ENCODE peak calls at places on chromosomes 2 and 18, in seven cellular contexts. R is endothelial cell of umbilical vein, Z is K562, O is HepG2, I is upper lobe of left lung, A is sigmoid colon, J is breast epithelium. K is an unnamed sample.

GRCh38 chr2:366706-367105 is 78.8 kb upstream of the ALKAL2 start:
- DNase-seq in I (peak), O (no peak), J (no peak), A (no peak), Z (no peak), R (no peak), K (no peak)

GRCh38 chr2:147511491-147511948 is 333.3 kb upstream of the ACVR2A start:
- DNase-seq in R (no peak), I (no peak), J (no peak), A (peak), O (no peak), Z (no peak), K (no peak)

GRCh38 chr2:95531254-95531771 is 46.8 kb upstream of the TRIM43B start:
- DNase-seq in R (no peak), J (no peak), A (no peak), I (no peak), Z (no peak), O (no peak), K (no peak)

GRCh38 chr2:41966431-41966893 is 81.4 kb upstream of the PKDCC start:
- DNase-seq in I (peak), O (peak), Z (no peak), A (peak), J (peak), R (peak), K (no peak)

GRCh38 chr18:10119991-10120390 is 206.2 kb downstream of the VAPA start:
- DNase-seq in I (no peak), A (no peak), O (no peak), R (no peak), Z (no peak), J (no peak), K (no peak)

GRCh38 chr18:62399781-62400308 is 74.7 kb downstream of the TNFRSF11A start:
- DNase-seq in R (peak), I (no peak), A (no peak), Z (no peak), J (no peak), O (peak), K (no peak)

GRCh38 chr2:44245068-44245861 is 30.0 kb upstream of the SLC3A1 start:
- DNase-seq in Z (no peak), J (no peak), I (no peak), A (no peak), O (no peak), R (no peak), K (no peak)

GRCh38 chr2:222561817-222562424 is 94.0 kb downstream of the FARSB start:
- DNase-seq in I (no peak), A (no peak), Z (peak), O (peak), J (no peak), R (peak), K (no peak)

GRCh38 chr18:22173928-22174301 is 4.5 kb downstream of the GATA6 start:
- DNase-seq in I (no peak), O (no peak), J (no peak), R (peak), Z (no peak), A (no peak), K (no peak)

GRCh38 chr18:45672637-45673036 is 51.3 kb upstream of the SLC14A1 start:
- DNase-seq in R (no peak), O (no peak), A (no peak), I (no peak), Z (no peak), J (no peak), K (no peak)

GRCh38 chr2:50769416-50769815 is 262.5 kb downstream of the NRXN1 start:
- DNase-seq in O (no peak), R (no peak), A (no peak), J (no peak), I (no peak), Z (no peak), K (no peak)

GRCh38 chr2:56464613-56465012 is 280.8 kb downstream of the CCDC85A start:
- DNase-seq in A (no peak), J (no peak), I (no peak), R (no peak), O (no peak), Z (no peak), K (no peak)

GRCh38 chr18:9760641-9761040 is 52.5 kb downstream of the RAB31 start:
- DNase-seq in R (no peak), A (no peak), I (no peak), Z (no peak), J (no peak), O (no peak), K (peak)

GRCh38 chr2:112621792-112622527 is 23.8 kb upstream of the SLC20A1 start:
- DNase-seq in O (no peak), A (peak), Z (no peak), R (no peak), J (no peak), I (no peak), K (no peak)

GRCh38 chr2:168920504-168921157 is 19.5 kb downstream of the G6PC2 start:
- DNase-seq in O (peak), Z (peak), I (no peak), R (peak), J (no peak), A (no peak), K (no peak)

GRCh38 chr2:181189932-181190331 is 209.5 kb downstream of the UBE2E3 start:
- DNase-seq in J (no peak), A (no peak), Z (no peak), I (no peak), R (no peak), O (no peak), K (no peak)

GRCh38 chr2:101486258-101486701 is 11.4 kb upstream of the RFX8 start:
- DNase-seq in O (no peak), J (no peak), Z (no peak), R (peak), A (no peak), I (no peak), K (no peak)

GRCh38 chr2:233470839-233471238 is 95.7 kb downstream of the USP40 start:
- DNase-seq in R (no peak), I (peak), Z (no peak), O (no peak), J (no peak), A (peak), K (no peak)

GRCh38 chr2:230870544-230871360 is 6.0 kb downstream of the ITM2C start:
- DNase-seq in R (no peak), I (peak), J (peak), Z (no peak), A (no peak), O (no peak), K (no peak)

GRCh38 chr2:7788736-7789135 is 871.5 kb downstream of the RNF144A start:
- DNase-seq in Z (no peak), R (no peak), A (no peak), I (no peak), J (no peak), O (no peak), K (no peak)

GRCh38 chr18:48831113-48831759 is 119.5 kb downstream of the SMAD7 start:
- DNase-seq in R (no peak), Z (no peak), O (no peak), A (peak), J (no peak), I (no peak), K (no peak)

GRCh38 chr2:174952607-174953006 is 52.6 kb downstream of the CHN1 start:
- DNase-seq in A (no peak), J (no peak), I (no peak), R (peak), Z (no peak), O (no peak), K (no peak)

GRCh38 chr2:109260116-109260855 is 131.3 kb downstream of the SH3RF3 start:
- DNase-seq in R (no peak), Z (no peak), O (no peak), I (no peak), J (no peak), A (no peak), K (no peak)

GRCh38 chr18:63319383-63320040 is at the start of gene BCL2:
- DNase-seq in A (peak), J (no peak), Z (no peak), O (no peak), I (no peak), R (peak), K (no peak)

GRCh38 chr2:180203972-180204371 is 196.9 kb upstream of the CWC22 start:
- DNase-seq in O (no peak), R (no peak), I (no peak), Z (no peak), J (no peak), A (peak), K (no peak)

GRCh38 chr2:115483631-115484030 is 1041.2 kb downstream of the DPP10 start:
- DNase-seq in Z (no peak), O (no peak), J (no peak), I (no peak), R (no peak), A (no peak), K (no peak)

GRCh38 chr2:195038158-195038557 is 618.9 kb upstream of the SLC39A10 start:
- DNase-seq in R (no peak), J (no peak), I (no peak), Z (no peak), A (no peak), O (no peak), K (no peak)

GRCh38 chr2:130873700-130874346 is 37.1 kb downstream of the ARHGEF4 start:
- DNase-seq in J (no peak), O (peak), Z (peak), A (peak), R (peak), I (no peak), K (no peak)

GRCh38 chr18:25843791-25844190 is 246.6 kb downstream of the SS18 start:
- DNase-seq in J (no peak), Z (no peak), A (no peak), R (no peak), O (no peak), I (no peak), K (no peak)

GRCh38 chr18:31100598-31101147 is 1.5 kb downstream of the DSC2 start:
- DNase-seq in J (no peak), A (no peak), O (peak), R (no peak), I (peak), Z (peak), K (no peak)

GRCh38 chr2:8134105-8134903 is 547.6 kb upstream of the ID2 start:
- DNase-seq in O (peak), R (peak), Z (no peak), A (no peak), I (peak), J (no peak), K (no peak)

GRCh38 chr2:78431241-78431640 is 594.3 kb upstream of the REG3G start:
- DNase-seq in R (no peak), O (no peak), A (no peak), J (no peak), I (no peak), Z (no peak), K (no peak)

GRCh38 chr2:104755026-104755856 is 98.7 kb upstream of the POU3F3 start:
- DNase-seq in R (no peak), J (no peak), O (no peak), Z (no peak), I (peak), A (no peak), K (peak)

DNA sequence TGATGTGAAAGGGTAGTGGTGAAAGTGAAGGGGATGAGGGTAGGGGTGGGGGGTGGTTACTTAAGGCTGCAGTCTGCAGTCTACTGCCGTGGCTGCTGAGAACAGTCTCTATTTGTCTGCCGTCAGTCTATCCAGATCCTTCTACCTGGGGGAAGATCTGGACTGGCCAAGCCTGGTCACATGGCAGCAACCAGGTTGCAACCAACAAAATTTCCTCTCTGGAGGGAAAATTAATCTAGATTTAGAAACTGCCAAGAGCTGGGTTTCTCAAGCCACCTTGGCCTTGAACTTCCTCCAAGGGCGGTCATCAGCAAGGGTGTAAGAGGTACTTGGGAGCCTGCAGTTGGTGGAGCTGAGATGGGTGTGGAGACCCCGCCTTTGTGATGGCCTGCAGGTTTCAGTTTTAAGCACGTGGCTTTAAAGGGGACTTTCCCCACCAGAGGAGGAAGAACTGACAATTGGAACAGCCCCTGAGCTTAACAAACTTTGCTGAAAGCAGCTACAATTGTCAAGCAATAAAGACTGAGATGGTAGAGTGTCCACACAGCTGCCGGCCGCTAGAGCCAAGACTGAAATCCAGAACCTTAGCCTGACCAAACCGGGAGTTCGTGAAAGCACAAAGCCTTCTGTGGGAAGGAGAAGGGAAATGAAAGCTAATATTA is 31.4 kb upstream of the KCMF1 start:
- DNase-seq in R (no peak), Z (no peak), J (no peak), A (peak), O (no peak), I (no peak), K (no peak)
- TF ChIP-seq POLR2A in R (no peak), Z (no peak), J (no peak), A (no peak), O (no peak), I (no peak), K (no peak)

GRCh38 chr2:70939001-70939846 is 3.5 kb downstream of the ATP6V1B1 start:
- DNase-seq in Z (no peak), I (peak), J (no peak), R (no peak), O (no peak), A (peak), K (no peak)
- TF ChIP-seq CTCF in Z (no peak), I (no peak), J (no peak), R (no peak), O (no peak), A (no peak), K (no peak)

GRCh38 chr2:66897181-66897580 is 462.3 kb downstream of the MEIS1 start:
- DNase-seq in J (no peak), R (no peak), A (peak), Z (no peak), I (no peak), O (no peak), K (no peak)

GRCh38 chr2:66899109-66899508 is 464.2 kb downstream of the MEIS1 start:
- DNase-seq in I (no peak), R (no peak), O (no peak), A (no peak), Z (no peak), J (no peak), K (no peak)

GRCh38 chr2:66896151-66896550 is 461.2 kb downstream of the MEIS1 start:
- DNase-seq in A (no peak), Z (no peak), O (no peak), R (no peak), J (no peak), I (no peak), K (no peak)

GRCh38 chr2:66899648-66900047 is 464.7 kb downstream of the MEIS1 start:
- DNase-seq in I (no peak), J (no peak), A (no peak), O (no peak), R (no peak), Z (no peak), K (peak)

DNA sequence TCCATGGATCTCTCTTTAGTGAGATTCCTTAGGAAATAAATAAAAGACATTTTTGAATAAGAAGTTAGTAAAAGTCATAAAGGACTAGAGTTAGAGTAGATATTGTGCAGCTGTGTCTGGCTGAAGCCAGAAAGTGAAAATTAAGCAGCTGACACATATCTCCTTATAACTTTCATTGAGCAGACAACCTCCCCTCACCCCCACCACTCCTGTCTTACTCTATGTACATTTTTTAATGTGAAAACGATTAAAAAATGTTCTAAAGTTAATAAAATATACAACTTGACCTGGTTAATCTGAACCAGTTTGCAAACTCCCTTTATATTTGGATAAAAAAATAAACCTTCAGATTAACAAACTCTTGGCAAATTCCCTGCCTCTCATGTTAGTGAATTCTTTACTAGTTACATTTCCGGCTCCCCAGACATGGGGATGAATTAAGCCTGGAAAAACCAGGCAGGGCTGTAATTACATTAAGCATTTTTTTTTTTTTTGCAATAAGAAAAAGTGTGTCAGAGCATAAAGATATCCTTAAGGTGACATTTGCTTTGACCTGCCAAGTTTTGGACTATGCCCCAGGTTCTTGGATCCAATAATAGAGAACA is 462.9 kb downstream of the MEIS1 start:
- DNase-seq in Z (no peak), I (no peak), O (no peak), A (peak), R (no peak), J (no peak), K (no peak)
- TF ChIP-seq POLR2AphosphoS5 in Z (no peak), I (no peak), O (no peak), A (no peak), R (no peak), J (no peak), K (no peak)

GRCh38 chr2:191677091-191677645 is 768 bp upstream of the NABP1 start:
- DNase-seq in A (peak), J (no peak), R (peak), I (no peak), O (peak), Z (peak), K (no peak)
- TF ChIP-seq POLR2A in A (no peak), J (no peak), R (no peak), I (no peak), O (no peak), Z (no peak), K (no peak)

GRCh38 chr2:172281648-172282576 is 145.5 kb upstream of the ITGA6 start:
- DNase-seq in R (peak), O (no peak), Z (no peak), A (no peak), I (no peak), J (no peak), K (no peak)

GRCh38 chr2:172280820-172281454 is 146.4 kb upstream of the ITGA6 start:
- DNase-seq in I (no peak), O (no peak), A (no peak), R (no peak), Z (no peak), J (no peak), K (peak)

GRCh38 chr2:172279214-172279613 is 148.2 kb upstream of the ITGA6 start:
- DNase-seq in A (no peak), R (no peak), Z (no peak), O (no peak), I (no peak), J (no peak), K (no peak)

GRCh38 chr2:172278642-172279041 is 148.7 kb upstream of the ITGA6 start:
- DNase-seq in O (no peak), A (no peak), I (no peak), R (no peak), Z (no peak), J (no peak), K (no peak)

GRCh38 chr2:172279843-172280242 is 147.5 kb upstream of the ITGA6 start:
- DNase-seq in O (no peak), A (no peak), Z (no peak), I (no peak), R (no peak), J (no peak), K (no peak)
- TF ChIP-seq CTCF in O (no peak), A (no peak), Z (no peak), I (no peak), R (no peak), J (no peak), K (no peak)

GRCh38 chr18:73942081-73942625 is 205.5 kb downstream of the FBXO15 start:
- DNase-seq in I (no peak), O (no peak), R (no peak), J (no peak), Z (no peak), A (no peak), K (peak)

GRCh38 chr18:73943763-73944162 is 203.9 kb downstream of the FBXO15 start:
- DNase-seq in I (no peak), O (no peak), Z (no peak), J (no peak), A (no peak), R (no peak), K (peak)

GRCh38 chr18:73940721-73941120 is 206.9 kb downstream of the FBXO15 start:
- DNase-seq in R (no peak), A (no peak), I (no peak), O (no peak), Z (no peak), J (no peak), K (peak)

GRCh38 chr18:73944715-73945114 is 202.9 kb downstream of the FBXO15 start:
- DNase-seq in J (no peak), I (no peak), R (no peak), O (no peak), Z (no peak), A (no peak), K (peak)

GRCh38 chr18:73942956-73943355 is 204.7 kb downstream of the FBXO15 start:
- DNase-seq in R (no peak), A (no peak), O (no peak), J (no peak), I (no peak), Z (no peak), K (peak)
- TF ChIP-seq POLR2AphosphoS5 in R (no peak), A (no peak), O (no peak), J (no peak), I (no peak), Z (no peak), K (no peak)

GRCh38 chr2:46770622-46771021 is 145.0 kb downstream of the MCFD2 start:
- DNase-seq in I (no peak), A (no peak), Z (no peak), J (no peak), R (no peak), O (peak), K (no peak)
- TF ChIP-seq POLR2A in I (no peak), A (no peak), Z (no peak), J (no peak), R (no peak), O (no peak), K (no peak)

GRCh38 chr2:63544017-63544627 is 44.2 kb downstream of the WDPCP start:
- DNase-seq in Z (peak), I (no peak), R (peak), O (no peak), J (no peak), A (no peak), K (no peak)
- TF ChIP-seq CTCF in Z (no peak), I (no peak), R (peak), O (peak), J (peak), A (no peak), K (no peak)